ENCODE peak calls at places on chromosomes 5 and 9, in six cellular contexts. One of them, this sample, is unnamed.

GRCh38 chr9:14312721-14313377 is 1.1 kb downstream of the NFIB start:
- DNase-seq in upper lobe of left lung: peak
- DNase-seq in activated T-cell treated with anti-CD3 and anti-CD28 coated beads for 48 hours: no peak
- DNase-seq in A549: no peak
- DNase-seq in MV-4-11: no peak
- DNase-seq in activated CD4-positive, alpha-beta T cell treated with anti-CD3 and anti-CD28 coated beads, Interleukin-2, amount 50 U/mL, for 1 hour: no peak
- DNase-seq in this sample: no peak

GRCh38 chr9:112795946-112796345 is 45.4 kb downstream of the SNX30 start:
- DNase-seq in activated T-cell treated with anti-CD3 and anti-CD28 coated beads for 48 hours: no peak
- DNase-seq in MV-4-11: no peak
- DNase-seq in A549: no peak
- DNase-seq in upper lobe of left lung: no peak
- DNase-seq in activated CD4-positive, alpha-beta T cell treated with anti-CD3 and anti-CD28 coated beads, Interleukin-2, amount 50 U/mL, for 1 hour: no peak
- DNase-seq in this sample: no peak

GRCh38 chr5:34599471-34600117 is 56.5 kb upstream of the RAI14 start:
- DNase-seq in activated T-cell treated with anti-CD3 and anti-CD28 coated beads for 48 hours: no peak
- DNase-seq in upper lobe of left lung: no peak
- DNase-seq in activated CD4-positive, alpha-beta T cell treated with anti-CD3 and anti-CD28 coated beads, Interleukin-2, amount 50 U/mL, for 1 hour: no peak
- DNase-seq in MV-4-11: no peak
- DNase-seq in A549: no peak
- DNase-seq in this sample: no peak

GRCh38 chr9:36213989-36214388 is 23.3 kb downstream of the CLTA start:
- DNase-seq in A549: no peak
- DNase-seq in upper lobe of left lung: no peak
- DNase-seq in activated CD4-positive, alpha-beta T cell treated with anti-CD3 and anti-CD28 coated beads, Interleukin-2, amount 50 U/mL, for 1 hour: no peak
- DNase-seq in activated T-cell treated with anti-CD3 and anti-CD28 coated beads for 48 hours: no peak
- DNase-seq in MV-4-11: no peak
- DNase-seq in this sample: no peak

GRCh38 chr5:102903074-102903871 is 148.2 kb downstream of the PAM start:
- DNase-seq in activated T-cell treated with anti-CD3 and anti-CD28 coated beads for 48 hours: no peak
- DNase-seq in activated CD4-positive, alpha-beta T cell treated with anti-CD3 and anti-CD28 coated beads, Interleukin-2, amount 50 U/mL, for 1 hour: no peak
- DNase-seq in MV-4-11: no peak
- DNase-seq in upper lobe of left lung: no peak
- DNase-seq in A549: no peak
- DNase-seq in this sample: no peak

GRCh38 chr9:134562146-134562753 is 79.4 kb upstream of the COL5A1 start:
- DNase-seq in activated CD4-positive, alpha-beta T cell treated with anti-CD3 and anti-CD28 coated beads, Interleukin-2, amount 50 U/mL, for 1 hour: no peak
- DNase-seq in activated T-cell treated with anti-CD3 and anti-CD28 coated beads for 48 hours: no peak
- DNase-seq in MV-4-11: no peak
- DNase-seq in upper lobe of left lung: no peak
- DNase-seq in A549: no peak
- DNase-seq in this sample: no peak

GRCh38 chr9:97578846-97579245 is 54.3 kb downstream of the TSTD2 start:
- DNase-seq in activated CD4-positive, alpha-beta T cell treated with anti-CD3 and anti-CD28 coated beads, Interleukin-2, amount 50 U/mL, for 1 hour: no peak
- DNase-seq in MV-4-11: no peak
- DNase-seq in upper lobe of left lung: no peak
- DNase-seq in A549: no peak
- DNase-seq in activated T-cell treated with anti-CD3 and anti-CD28 coated beads for 48 hours: no peak
- DNase-seq in this sample: no peak

GRCh38 chr5:163695817-163696216 is 190.4 kb downstream of the MAT2B start:
- DNase-seq in A549: no peak
- DNase-seq in MV-4-11: no peak
- DNase-seq in activated CD4-positive, alpha-beta T cell treated with anti-CD3 and anti-CD28 coated beads, Interleukin-2, amount 50 U/mL, for 1 hour: no peak
- DNase-seq in upper lobe of left lung: no peak
- DNase-seq in activated T-cell treated with anti-CD3 and anti-CD28 coated beads for 48 hours: no peak
- DNase-seq in this sample: no peak

GRCh38 chr9:133406480-133407307 is 11.1 kb downstream of the REXO4 start:
- DNase-seq in A549: peak
- DNase-seq in activated T-cell treated with anti-CD3 and anti-CD28 coated beads for 48 hours: peak
- DNase-seq in activated CD4-positive, alpha-beta T cell treated with anti-CD3 and anti-CD28 coated beads, Interleukin-2, amount 50 U/mL, for 1 hour: peak
- DNase-seq in MV-4-11: peak
- DNase-seq in upper lobe of left lung: peak
- DNase-seq in this sample: peak

GRCh38 chr5:52582313-52582712 is 205.4 kb upstream of the ITGA1 start:
- DNase-seq in upper lobe of left lung: no peak
- DNase-seq in A549: no peak
- DNase-seq in activated T-cell treated with anti-CD3 and anti-CD28 coated beads for 48 hours: no peak
- DNase-seq in activated CD4-positive, alpha-beta T cell treated with anti-CD3 and anti-CD28 coated beads, Interleukin-2, amount 50 U/mL, for 1 hour: no peak
- DNase-seq in MV-4-11: no peak
- DNase-seq in this sample: no peak

GRCh38 chr5:179461576-179461975 is 88.8 kb upstream of the RUFY1 start:
- DNase-seq in MV-4-11: no peak
- DNase-seq in activated T-cell treated with anti-CD3 and anti-CD28 coated beads for 48 hours: no peak
- DNase-seq in upper lobe of left lung: no peak
- DNase-seq in A549: no peak
- DNase-seq in activated CD4-positive, alpha-beta T cell treated with anti-CD3 and anti-CD28 coated beads, Interleukin-2, amount 50 U/mL, for 1 hour: no peak
- DNase-seq in this sample: no peak

GRCh38 chr9:133609311-133610098 is at the start of gene FAM163B:
- DNase-seq in A549: peak
- DNase-seq in activated CD4-positive, alpha-beta T cell treated with anti-CD3 and anti-CD28 coated beads, Interleukin-2, amount 50 U/mL, for 1 hour: peak
- DNase-seq in MV-4-11: no peak
- DNase-seq in activated T-cell treated with anti-CD3 and anti-CD28 coated beads for 48 hours: peak
- DNase-seq in upper lobe of left lung: peak
- DNase-seq in this sample: peak

GRCh38 chr9:129028192-129028966 is at the start of gene SH3GLB2:
- DNase-seq in activated CD4-positive, alpha-beta T cell treated with anti-CD3 and anti-CD28 coated beads, Interleukin-2, amount 50 U/mL, for 1 hour: peak
- DNase-seq in MV-4-11: peak
- DNase-seq in A549: peak
- DNase-seq in upper lobe of left lung: peak
- DNase-seq in activated T-cell treated with anti-CD3 and anti-CD28 coated beads for 48 hours: peak
- DNase-seq in this sample: peak

GRCh38 chr5:33444542-33444941 is 3.8 kb downstream of the TARS1 start:
- DNase-seq in upper lobe of left lung: no peak
- DNase-seq in activated T-cell treated with anti-CD3 and anti-CD28 coated beads for 48 hours: no peak
- DNase-seq in activated CD4-positive, alpha-beta T cell treated with anti-CD3 and anti-CD28 coated beads, Interleukin-2, amount 50 U/mL, for 1 hour: no peak
- DNase-seq in MV-4-11: no peak
- DNase-seq in A549: no peak
- DNase-seq in this sample: no peak

GRCh38 chr5:73506459-73506955 is 8.3 kb downstream of the BTF3 start:
- DNase-seq in activated CD4-positive, alpha-beta T cell treated with anti-CD3 and anti-CD28 coated beads, Interleukin-2, amount 50 U/mL, for 1 hour: no peak
- DNase-seq in MV-4-11: no peak
- DNase-seq in A549: no peak
- DNase-seq in upper lobe of left lung: no peak
- DNase-seq in activated T-cell treated with anti-CD3 and anti-CD28 coated beads for 48 hours: no peak
- DNase-seq in this sample: no peak

GRCh38 chr5:55541056-55541635 is 6.4 kb upstream of the PLPP1 start:
- DNase-seq in activated CD4-positive, alpha-beta T cell treated with anti-CD3 and anti-CD28 coated beads, Interleukin-2, amount 50 U/mL, for 1 hour: no peak
- DNase-seq in upper lobe of left lung: no peak
- DNase-seq in MV-4-11: no peak
- DNase-seq in activated T-cell treated with anti-CD3 and anti-CD28 coated beads for 48 hours: no peak
- DNase-seq in A549: no peak
- DNase-seq in this sample: no peak

GRCh38 chr5:133698646-133699526 is 86.5 kb upstream of the FSTL4 start:
- DNase-seq in activated T-cell treated with anti-CD3 and anti-CD28 coated beads for 48 hours: no peak
- DNase-seq in MV-4-11: no peak
- DNase-seq in upper lobe of left lung: no peak
- DNase-seq in activated CD4-positive, alpha-beta T cell treated with anti-CD3 and anti-CD28 coated beads, Interleukin-2, amount 50 U/mL, for 1 hour: no peak
- DNase-seq in A549: no peak
- DNase-seq in this sample: no peak

GRCh38 chr5:84113246-84114118 is 271.2 kb downstream of the EDIL3 start:
- DNase-seq in activated CD4-positive, alpha-beta T cell treated with anti-CD3 and anti-CD28 coated beads, Interleukin-2, amount 50 U/mL, for 1 hour: no peak
- DNase-seq in upper lobe of left lung: no peak
- DNase-seq in MV-4-11: no peak
- DNase-seq in A549: no peak
- DNase-seq in activated T-cell treated with anti-CD3 and anti-CD28 coated beads for 48 hours: no peak
- DNase-seq in this sample: no peak

GRCh38 chr9:4235951-4236804 is 63.7 kb downstream of the GLIS3 start:
- DNase-seq in A549: peak
- DNase-seq in MV-4-11: no peak
- DNase-seq in activated T-cell treated with anti-CD3 and anti-CD28 coated beads for 48 hours: no peak
- DNase-seq in upper lobe of left lung: no peak
- DNase-seq in activated CD4-positive, alpha-beta T cell treated with anti-CD3 and anti-CD28 coated beads, Interleukin-2, amount 50 U/mL, for 1 hour: no peak
- DNase-seq in this sample: no peak

GRCh38 chr9:70113403-70114022 is 69.9 kb downstream of the MAMDC2 start:
- DNase-seq in activated T-cell treated with anti-CD3 and anti-CD28 coated beads for 48 hours: no peak
- DNase-seq in upper lobe of left lung: no peak
- DNase-seq in MV-4-11: peak
- DNase-seq in activated CD4-positive, alpha-beta T cell treated with anti-CD3 and anti-CD28 coated beads, Interleukin-2, amount 50 U/mL, for 1 hour: no peak
- DNase-seq in A549: peak
- DNase-seq in this sample: no peak

GRCh38 chr5:98349251-98349989 is 424.0 kb upstream of the RGMB start:
- DNase-seq in upper lobe of left lung: no peak
- DNase-seq in MV-4-11: no peak
- DNase-seq in A549: no peak
- DNase-seq in activated CD4-positive, alpha-beta T cell treated with anti-CD3 and anti-CD28 coated beads, Interleukin-2, amount 50 U/mL, for 1 hour: no peak
- DNase-seq in activated T-cell treated with anti-CD3 and anti-CD28 coated beads for 48 hours: no peak
- DNase-seq in this sample: no peak

GRCh38 chr5:85663708-85664031 is 954.1 kb upstream of the COX7C start:
- DNase-seq in activated CD4-positive, alpha-beta T cell treated with anti-CD3 and anti-CD28 coated beads, Interleukin-2, amount 50 U/mL, for 1 hour: no peak
- DNase-seq in A549: no peak
- DNase-seq in activated T-cell treated with anti-CD3 and anti-CD28 coated beads for 48 hours: no peak
- DNase-seq in MV-4-11: no peak
- DNase-seq in upper lobe of left lung: no peak
- DNase-seq in this sample: no peak

GRCh38 chr5:52837068-52837467 is 49.4 kb downstream of the ITGA1 start:
- DNase-seq in A549: no peak
- DNase-seq in MV-4-11: no peak
- DNase-seq in activated T-cell treated with anti-CD3 and anti-CD28 coated beads for 48 hours: no peak
- DNase-seq in activated CD4-positive, alpha-beta T cell treated with anti-CD3 and anti-CD28 coated beads, Interleukin-2, amount 50 U/mL, for 1 hour: no peak
- DNase-seq in upper lobe of left lung: no peak
- DNase-seq in this sample: peak

GRCh38 chr9:87428659-87429058 is 69.0 kb upstream of the DAPK1 start:
- DNase-seq in activated T-cell treated with anti-CD3 and anti-CD28 coated beads for 48 hours: no peak
- DNase-seq in A549: no peak
- DNase-seq in MV-4-11: no peak
- DNase-seq in activated CD4-positive, alpha-beta T cell treated with anti-CD3 and anti-CD28 coated beads, Interleukin-2, amount 50 U/mL, for 1 hour: no peak
- DNase-seq in upper lobe of left lung: no peak
- DNase-seq in this sample: no peak